ENCODE peak calls at places on chromosomes 6 and 20, in six cellular contexts. U is OCI-LY7, N is PC-3, F is HCT116, W is SK-N-SH, L is neural progenitor cell. Y is an unnamed sample.
A peak's percentile ranks its signal among the peaks of the same experiment; 100 is the strongest.

GRCh38 chr6:166931426-166931970 is 24.9 kb downstream of the RNASET2 start:
- DNase-seq in U (no peak), L (no peak), W (no peak), F (no peak), N (no peak), Y (no peak)

GRCh38 chr6:46138281-46138680 is 8.5 kb downstream of the ENPP4 start:
- DNase-seq in U (peak; percentile 7), L (no peak), F (no peak), W (no peak), N (no peak), Y (no peak)

GRCh38 chr6:31713991-31714684 is 1.0 kb upstream of the LY6G6D start:
- DNase-seq in F (no peak), U (no peak), W (no peak), L (peak; percentile 62), N (no peak), Y (peak; percentile 50)

GRCh38 chr6:48560408-48560807 is 449.4 kb upstream of the PTCHD4 start:
- DNase-seq in U (no peak), W (no peak), L (no peak), F (no peak), N (peak; percentile 71), Y (peak; percentile 16)

GRCh38 chr6:154276810-154277577 is 79.6 kb downstream of the IPCEF1 start:
- DNase-seq in N (peak; percentile 60), W (peak; percentile 53), L (peak; percentile 33), F (peak; percentile 33), U (peak; percentile 43), Y (peak; percentile 56)

GRCh38 chr6:40535784-40536380 is 51.3 kb downstream of the LRFN2 start:
- DNase-seq in W (no peak), F (no peak), U (no peak), L (no peak), N (no peak), Y (no peak)

GRCh38 chr6:143195349-143195845 is 134.7 kb downstream of the AIG1 start:
- DNase-seq in L (no peak), W (no peak), N (no peak), U (no peak), F (no peak), Y (no peak)

GRCh38 chr6:165854863-165855593 is 192.0 kb upstream of the PDE10A start:
- DNase-seq in U (no peak), N (no peak), F (no peak), L (no peak), W (no peak), Y (no peak)

GRCh38 chr20:699811-700338 is 24.3 kb upstream of the SCRT2 start:
- DNase-seq in W (peak; percentile 92), U (no peak), N (no peak), L (peak; percentile 55), F (no peak), Y (no peak)

GRCh38 chr6:136831873-136832562 is 9.6 kb downstream of the PEX7 start:
- DNase-seq in W (no peak), L (no peak), F (no peak), N (no peak), U (peak; percentile 38), Y (no peak)

GRCh38 chr20:20734475-20734948 is 22.1 kb upstream of the RALGAPA2 start:
- DNase-seq in N (no peak), F (no peak), U (no peak), W (no peak), L (peak; percentile 39), Y (no peak)

GRCh38 chr6:47247227-47247797 is 62.4 kb downstream of the TNFRSF21 start:
- DNase-seq in F (no peak), N (no peak), U (peak; percentile 94), L (no peak), W (peak; percentile 47), Y (no peak)

GRCh38 chr6:110826236-110827129 is 11.2 kb upstream of the CDK19 start:
- DNase-seq in U (no peak), N (peak; percentile 58), L (no peak), F (no peak), W (no peak), Y (peak; percentile 7)

GRCh38 chr6:162178266-162178665 is 549.3 kb downstream of the PRKN start:
- DNase-seq in N (no peak), W (no peak), U (no peak), F (no peak), L (no peak), Y (no peak)

GRCh38 chr6:13528232-13528631 is 40.8 kb upstream of the GFOD1 start:
- DNase-seq in L (no peak), F (no peak), U (peak; percentile 43), N (peak; percentile 30), W (no peak), Y (no peak)

GRCh38 chr6:69231983-69232382 is 564.8 kb downstream of the LMBRD1 start:
- DNase-seq in U (no peak), N (no peak), F (no peak), L (no peak), W (peak; percentile 18), Y (no peak)

GRCh38 chr20:49919009-49919408 is 3.7 kb upstream of the SPATA2 start:
- DNase-seq in N (no peak), W (no peak), L (no peak), F (no peak), U (no peak), Y (no peak)

GRCh38 chr20:33825340-33826269 is 14.5 kb downstream of the CHMP4B start:
- DNase-seq in L (no peak), W (no peak), N (no peak), U (no peak), F (no peak), Y (peak; percentile 52)

GRCh38 chr6:43250992-43251373 is 7.7 kb downstream of the TTBK1 start:
- DNase-seq in F (no peak), U (no peak), N (peak; percentile 54), L (peak; percentile 48), W (no peak), Y (no peak)

GRCh38 chr6:157996918-157997702 is 15.4 kb downstream of the SYNJ2 start:
- DNase-seq in N (no peak), L (no peak), U (no peak), W (no peak), F (no peak), Y (no peak)

GRCh38 chr20:23188377-23189169 is 102.4 kb upstream of the CD93 start:
- DNase-seq in W (no peak), L (no peak), F (no peak), U (no peak), N (no peak), Y (no peak)
- H3K4me2 ChIP-seq in W (no peak overlapping the region), L (no peak overlapping the region), F (no peak overlapping the region), U (no peak overlapping the region), N (no peak overlapping the region), Y (no peak overlapping the region)

DNA sequence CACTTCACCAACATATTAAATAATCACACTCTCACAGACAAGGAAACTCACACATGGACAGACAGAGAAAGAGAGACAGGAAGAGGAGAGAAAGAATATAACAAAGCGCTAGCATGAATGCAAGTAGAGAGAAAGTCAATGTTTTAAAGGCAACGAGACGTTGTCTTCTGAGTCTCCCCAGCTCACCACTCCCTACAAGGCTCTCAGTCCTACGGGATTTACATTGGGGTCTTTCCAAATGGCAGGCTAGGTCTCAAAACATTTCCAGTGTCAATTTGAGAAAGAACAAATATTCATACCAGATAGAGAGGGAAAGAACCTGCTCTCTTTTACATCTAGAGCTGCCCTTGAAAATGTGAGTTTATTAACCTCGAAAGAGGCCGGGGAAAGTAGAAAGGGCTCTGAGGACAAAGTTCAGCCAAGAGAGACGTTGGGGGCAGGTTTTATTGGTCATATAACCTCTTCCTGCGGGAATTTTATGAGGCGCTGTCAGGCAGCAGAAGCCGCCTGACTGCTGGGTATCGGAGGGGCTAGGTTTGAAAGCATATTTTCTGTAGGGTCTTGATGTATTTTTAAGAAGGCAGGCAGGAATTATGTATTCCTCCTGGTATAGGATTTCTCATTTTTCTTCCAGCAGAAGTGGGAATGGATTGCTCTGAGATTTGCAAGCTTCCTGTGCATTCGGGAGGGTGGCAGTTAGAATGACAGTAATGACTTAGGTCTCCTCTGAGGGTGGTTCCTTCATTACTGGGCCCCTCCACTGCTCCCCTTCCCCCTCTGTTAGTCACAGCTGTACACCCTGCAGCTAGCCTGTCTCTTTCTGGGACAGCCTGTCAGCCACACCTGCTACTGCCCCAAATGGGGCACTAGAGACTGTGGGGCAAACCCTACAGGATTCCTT is 34.4 kb upstream of the KIF16B start:
- DNase-seq in W (no peak), L (no peak), U (no peak), F (no peak), N (peak; percentile 20), Y (peak; percentile 72)
- TF ChIP-seq EZH2phosphoT487 in W (no peak), L (no peak), U (no peak), F (no peak), N (no peak), Y (no peak)

DNA sequence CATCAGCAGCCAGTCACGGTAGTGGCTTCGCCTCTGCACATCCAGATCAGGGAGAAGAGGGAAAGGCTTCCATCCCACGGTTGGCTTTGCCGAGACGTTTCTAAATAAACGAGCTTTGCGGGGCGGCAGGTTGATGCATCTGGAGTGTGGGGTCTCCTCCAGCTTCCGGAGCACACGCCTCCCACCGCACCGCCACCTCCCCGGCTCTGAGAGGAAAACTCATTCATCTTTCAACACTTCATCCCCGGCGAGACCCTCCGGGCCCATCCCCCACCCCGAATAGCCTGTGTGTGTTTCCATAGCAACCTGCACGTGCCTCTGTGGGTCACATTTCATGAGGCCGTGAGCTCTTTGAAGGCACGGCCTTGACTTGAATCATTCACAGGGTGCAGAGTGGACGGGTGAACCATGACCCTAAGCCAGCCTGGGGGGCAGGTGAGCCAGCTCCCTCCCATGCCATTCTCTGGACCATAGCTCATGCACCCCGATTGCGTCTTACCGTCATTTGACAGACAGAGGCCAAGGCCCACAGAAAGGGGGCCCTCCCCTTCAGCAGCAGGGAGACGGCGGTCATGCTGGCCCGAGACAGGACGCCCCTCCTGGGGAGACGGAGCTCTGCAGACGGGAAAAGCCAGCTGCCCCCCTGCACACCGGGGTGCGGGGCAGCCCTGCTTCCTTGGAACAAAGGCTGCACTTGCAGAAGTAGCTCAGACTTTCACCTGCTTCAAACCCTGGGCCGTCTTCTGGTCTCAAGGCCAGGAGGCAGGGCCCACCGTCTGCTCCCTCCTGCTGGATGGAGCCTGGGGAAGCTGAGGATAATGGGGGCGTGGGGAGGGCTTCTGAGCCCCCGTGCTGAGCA is 16.3 kb upstream of the CHRNA4 start:
- DNase-seq in F (no peak), N (no peak), U (no peak), L (peak; percentile 91), W (no peak), Y (peak; percentile 33)
- TF ChIP-seq CTCF in F (no peak), N (no peak), U (no peak), L (peak; percentile 20), W (no peak), Y (no peak)

GRCh38 chr6:2751871-2752270 is 1.1 kb upstream of the MYLK4 start:
- DNase-seq in N (no peak), U (no peak), L (no peak), F (no peak), W (peak; percentile 44), Y (no peak)

GRCh38 chr6:2752477-2753115 is 1.9 kb upstream of the MYLK4 start:
- DNase-seq in N (peak; percentile 76), F (no peak), U (no peak), W (no peak), L (no peak), Y (no peak)

GRCh38 chr6:2753116-2753489 is 2.4 kb upstream of the MYLK4 start:
- DNase-seq in N (no peak), W (no peak), F (no peak), L (no peak), U (no peak), Y (no peak)

GRCh38 chr6:2749972-2750600 is 636 bp downstream of the MYLK4 start:
- DNase-seq in F (peak; percentile 43), N (peak; percentile 83), W (peak; percentile 55), L (peak; percentile 68), U (peak; percentile 73), Y (peak; percentile 73)

DNA sequence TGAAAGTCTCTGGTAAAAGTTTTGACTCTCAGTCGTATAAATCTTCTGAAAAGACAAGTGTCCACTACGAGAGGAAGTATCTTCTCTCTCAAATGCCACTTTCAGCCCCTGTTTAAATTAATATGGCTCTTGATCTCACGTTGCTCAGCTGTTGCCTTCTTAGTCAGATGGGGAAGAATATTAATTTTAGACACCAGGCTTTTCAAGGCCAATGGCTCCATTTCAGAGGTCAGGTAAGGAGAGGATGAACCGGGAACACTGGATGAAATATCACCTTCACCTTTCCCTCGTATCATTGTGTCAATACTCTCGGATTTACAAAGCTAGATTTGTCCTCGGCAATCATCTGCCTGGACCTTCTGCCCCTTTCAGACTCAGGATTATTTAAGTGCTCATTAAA is at the start of gene MYLK4:
- DNase-seq in U (no peak), W (no peak), L (no peak), F (no peak), N (no peak), Y (no peak)
- H3K4me2 ChIP-seq in U (peak within 1 kb of the TSS; percentile 33), W (no peak within 1 kb of the TSS), L (peak within 1 kb of the TSS; percentile 43), F (peak within 1 kb of the TSS; percentile 56), N (peak within 1 kb of the TSS; percentile 47), Y (peak within 1 kb of the TSS; percentile 11)

Y was measured in hepatocyte.